ENCODE peak calls at places on chromosomes 3 and 15, in seven cellular contexts. W, P, A, Q, D, C and V are unnamed samples.

GRCh38 chr3:121529308-121529707 is 16.5 kb downstream of the POLQ start:
- DNase-seq in P (peak), Q (no peak), C (peak), D (no peak), W (no peak), A (no peak), V (no peak)

GRCh38 chr3:138469869-138470268 is 35.5 kb downstream of the ESYT3 start:
- DNase-seq in A (no peak), C (no peak), W (no peak), D (no peak), P (no peak), Q (no peak), V (no peak)

GRCh38 chr3:107133891-107134290 is 243.3 kb upstream of the CCDC54 start:
- DNase-seq in D (no peak), Q (no peak), C (peak), A (peak), W (no peak), P (no peak), V (no peak)

GRCh38 chr3:14900881-14901873 is 46.2 kb upstream of the NR2C2 start:
- DNase-seq in A (no peak), W (no peak), C (no peak), Q (no peak), P (no peak), D (no peak), V (no peak)

GRCh38 chr3:56667973-56668579 is 15.0 kb downstream of the TASOR start:
- DNase-seq in P (no peak), C (no peak), W (no peak), Q (no peak), D (no peak), A (no peak), V (no peak)

GRCh38 chr3:69385723-69386483 is at the start of gene FRMD4B:
- DNase-seq in A (peak), Q (peak), C (peak), P (peak), W (peak), D (peak), V (peak)

GRCh38 chr3:10322355-10322715 is 1.4 kb upstream of the SEC13 start:
- DNase-seq in A (no peak), W (no peak), P (no peak), D (peak), C (no peak), Q (no peak), V (no peak)

GRCh38 chr3:183385698-183386590 is 42.5 kb downstream of the MCF2L2 start:
- DNase-seq in P (peak), W (peak), Q (peak), A (peak), C (peak), D (peak), V (peak)

GRCh38 chr3:4043867-4044575 is 244.8 kb downstream of the LRRN1 start:
- DNase-seq in D (no peak), C (no peak), P (no peak), Q (no peak), W (no peak), A (no peak), V (no peak)

GRCh38 chr15:70267879-70268278 is 170.2 kb upstream of the TLE3 start:
- DNase-seq in D (no peak), W (no peak), Q (no peak), A (no peak), P (no peak), C (peak), V (no peak)

GRCh38 chr15:57634290-57634689 is 42.6 kb downstream of the MYZAP start:
- DNase-seq in D (no peak), A (no peak), P (no peak), W (no peak), Q (no peak), C (no peak), V (no peak)

GRCh38 chr15:51243774-51244173 is 94.6 kb downstream of the CYP19A1 start:
- DNase-seq in P (no peak), C (no peak), D (no peak), A (no peak), W (no peak), Q (no peak), V (no peak)

GRCh38 chr3:129238945-129239705 is 10.3 kb upstream of the COPG1 start:
- DNase-seq in D (peak), W (no peak), A (no peak), P (no peak), C (peak), Q (no peak), V (no peak)

GRCh38 chr3:190205739-190206138 is 85.0 kb upstream of the P3H2 start:
- DNase-seq in Q (peak), C (no peak), W (no peak), D (no peak), P (no peak), A (no peak), V (no peak)

GRCh38 chr3:54891540-54891897 is 36.3 kb downstream of the LRTM1 start:
- DNase-seq in W (peak), Q (no peak), D (no peak), A (peak), C (peak), P (no peak), V (peak)

GRCh38 chr3:49124991-49125670 is 4.5 kb upstream of the USP19 start:
- DNase-seq in C (no peak), Q (no peak), A (no peak), W (no peak), D (no peak), P (no peak), V (no peak)

GRCh38 chr3:64293121-64293520 is 67.9 kb upstream of the PRICKLE2 start:
- DNase-seq in Q (no peak), A (no peak), W (no peak), D (no peak), P (no peak), C (no peak), V (no peak)

GRCh38 chr15:74908635-74909034 is 2.0 kb upstream of the FAM219B start:
- DNase-seq in C (no peak), D (no peak), P (no peak), A (no peak), W (no peak), Q (no peak), V (no peak)

GRCh38 chr3:46768061-46768460 is 50.4 kb upstream of the PRSS50 start:
- DNase-seq in D (no peak), P (no peak), C (no peak), A (no peak), W (no peak), Q (no peak), V (no peak)

GRCh38 chr3:183515968-183516851 is 39.3 kb downstream of the KLHL6 start:
- DNase-seq in A (no peak), W (no peak), P (no peak), D (peak), C (no peak), Q (peak), V (no peak)

GRCh38 chr3:32262201-32262600 is 23.7 kb downstream of the CMTM8 start:
- DNase-seq in Q (no peak), D (no peak), W (no peak), C (no peak), P (no peak), A (no peak), V (no peak)

GRCh38 chr3:33111581-33111980 is 2.2 kb upstream of the CRTAP start:
- DNase-seq in W (no peak), C (no peak), A (no peak), P (no peak), Q (peak), D (no peak), V (no peak)

GRCh38 chr15:77688270-77689058 is 55.8 kb upstream of the LINGO1 start:
- DNase-seq in Q (no peak), D (no peak), C (no peak), P (no peak), W (no peak), A (no peak), V (no peak)

GRCh38 chr15:63945005-63945788 is 101.1 kb downstream of the DAPK2 start:
- DNase-seq in D (peak), W (peak), A (peak), P (peak), C (peak), Q (peak), V (peak)

GRCh38 chr3:74352166-74352565 is 262.3 kb downstream of the CNTN3 start:
- DNase-seq in D (no peak), Q (no peak), C (no peak), P (no peak), W (no peak), A (no peak), V (no peak)

GRCh38 chr3:74351213-74351612 is 263.2 kb downstream of the CNTN3 start:
- DNase-seq in D (no peak), C (no peak), P (no peak), Q (no peak), A (no peak), W (no peak), V (no peak)

GRCh38 chr3:74349035-74349434 is 265.4 kb downstream of the CNTN3 start:
- DNase-seq in A (no peak), Q (no peak), D (no peak), P (no peak), C (no peak), W (no peak), V (no peak)

GRCh38 chr3:74348421-74348820 is 266.0 kb downstream of the CNTN3 start:
- DNase-seq in D (no peak), W (no peak), Q (no peak), C (no peak), P (no peak), A (no peak), V (no peak)

GRCh38 chr3:74353039-74353438 is 261.4 kb downstream of the CNTN3 start:
- DNase-seq in C (no peak), A (no peak), W (no peak), P (no peak), Q (no peak), D (no peak), V (no peak)
- TF ChIP-seq CTCF in C (peak), A (no peak), W (no peak), P (no peak), Q (no peak), D (no peak), V (no peak)

DNA sequence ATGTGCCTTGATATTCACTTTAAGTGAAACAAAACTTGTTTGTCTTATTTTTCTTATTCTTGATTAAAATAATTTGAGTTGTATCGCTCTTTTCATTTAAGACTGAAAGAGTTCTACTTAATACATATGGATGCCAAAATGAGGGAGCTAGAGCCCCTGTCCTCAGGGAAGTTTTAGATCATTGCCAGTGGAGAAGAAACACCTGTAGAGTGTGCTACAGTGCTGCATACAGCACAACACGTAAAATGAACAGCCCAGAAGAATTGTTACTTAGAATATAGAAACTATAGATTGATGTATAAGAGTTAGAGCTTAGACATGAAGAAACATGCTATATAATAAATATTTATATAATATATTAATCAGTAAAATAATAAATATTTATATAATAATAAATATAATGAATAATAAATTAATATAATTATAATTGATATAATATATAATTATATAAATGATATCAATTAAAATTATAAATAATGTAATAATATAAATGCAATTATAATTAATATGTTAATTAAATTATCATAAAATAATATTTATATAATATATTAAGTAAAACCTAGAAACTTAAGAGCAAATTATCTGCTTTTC is 1234.7 kb downstream of the ROBO2 start:
- DNase-seq in Q (no peak), D (no peak), A (no peak), C (no peak), W (no peak), P (no peak), V (no peak)
- TF ChIP-seq CTCF in Q (no peak), D (no peak), A (no peak), C (no peak), W (no peak), P (no peak), V (no peak)

GRCh38 chr3:53043738-53044137 is 2.1 kb downstream of the SFMBT1 start:
- DNase-seq in P (no peak), C (no peak), D (no peak), Q (no peak), W (no peak), A (no peak), V (no peak)
- TF ChIP-seq CTCF in P (no peak), C (no peak), D (no peak), Q (no peak), W (no peak), A (no peak), V (no peak)

DNA sequence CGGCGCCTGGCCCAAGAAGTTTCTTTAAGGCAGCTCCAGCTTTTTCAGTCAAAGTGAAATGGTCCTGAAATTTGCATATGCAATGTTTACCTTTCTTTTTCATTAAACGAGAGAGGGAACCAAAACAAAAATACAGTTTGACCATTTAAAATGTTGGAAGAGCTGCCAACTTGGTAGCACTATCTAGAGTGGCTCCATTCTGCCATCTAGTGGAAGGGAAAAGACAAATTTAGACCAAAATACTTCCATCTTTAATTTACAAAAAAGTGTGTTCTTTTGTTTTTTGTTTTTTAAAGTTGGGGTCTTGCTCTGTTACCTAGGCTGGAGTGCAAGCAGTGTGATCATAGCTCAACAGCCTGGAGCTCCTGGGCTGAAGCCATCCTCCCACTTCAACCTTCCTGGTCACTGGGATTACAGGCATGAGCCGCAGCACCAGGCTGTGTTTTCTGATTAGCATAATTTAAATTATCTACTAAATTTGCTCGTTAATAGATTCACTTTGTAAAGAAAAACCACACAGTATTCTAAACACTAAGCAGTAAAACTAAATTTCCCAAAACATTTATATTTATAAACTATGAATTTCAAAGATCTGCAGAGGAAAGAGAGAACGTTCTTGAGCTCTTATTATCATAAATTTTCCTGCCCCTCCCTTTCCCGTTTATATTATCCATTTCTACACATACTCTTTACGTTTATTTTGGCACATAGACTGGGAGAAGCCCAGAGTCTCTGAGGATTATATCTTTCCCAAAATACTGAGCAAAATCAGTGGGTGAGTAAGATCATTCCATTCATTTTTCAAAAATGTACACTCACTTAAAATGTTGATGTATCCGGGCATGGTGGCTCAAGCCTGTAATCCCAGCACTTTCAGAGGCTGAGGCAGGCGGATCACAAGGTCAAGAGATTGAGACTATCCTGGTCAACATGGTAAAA is 15.4 kb upstream of the RFC4 start:
- DNase-seq in P (peak), Q (no peak), D (peak), C (peak), A (no peak), W (no peak), V (no peak)
- TF ChIP-seq CTCF in P (peak), Q (peak), D (peak), C (peak), A (no peak), W (peak), V (peak)

GRCh38 chr15:65214010-65214409 is 2.7 kb upstream of the CILP start:
- DNase-seq in P (no peak), D (no peak), C (no peak), Q (no peak), A (peak), W (no peak), V (no peak)

GRCh38 chr15:65213241-65213640 is 2.0 kb upstream of the CILP start:
- DNase-seq in Q (no peak), A (no peak), P (no peak), W (no peak), D (no peak), C (no peak), V (no peak)

GRCh38 chr15:65209701-65210643 is 1.3 kb downstream of the CILP start:
- DNase-seq in D (no peak), P (no peak), C (no peak), Q (no peak), W (peak), A (no peak), V (no peak)

GRCh38 chr15:65211157-65211982 is at the start of gene CILP:
- DNase-seq in D (no peak), W (peak), P (no peak), A (peak), C (peak), Q (no peak), V (no peak)

DNA sequence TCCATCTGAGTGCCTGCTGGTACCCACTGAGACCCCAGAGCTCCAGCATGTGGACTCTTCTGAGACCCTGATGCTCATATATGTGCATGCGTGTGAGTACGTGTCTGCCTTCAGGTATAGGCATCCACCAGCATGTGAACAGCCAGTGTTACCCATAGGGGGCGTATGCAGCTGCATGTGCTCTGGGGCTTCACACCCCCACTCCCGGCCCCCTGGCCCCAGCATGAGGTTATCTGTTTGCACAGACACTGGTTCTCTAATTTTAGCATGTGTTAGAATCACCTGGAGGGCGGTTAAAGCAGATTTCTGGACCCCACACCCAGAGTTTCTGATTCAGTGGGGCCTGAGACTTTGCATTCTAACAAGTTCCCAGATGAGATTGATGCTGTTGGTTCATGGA is 824 bp upstream of the CILP start:
- DNase-seq in P (no peak), W (no peak), A (no peak), D (peak), Q (peak), C (no peak), V (no peak)
- TF ChIP-seq CTCF in P (peak), W (no peak), A (no peak), D (peak), Q (peak), C (peak), V (peak)